ENCODE peak calls at places on chromosomes 2 and 18, in ten cellular contexts. T is foreskin fibroblast, B is cardiac fibroblast, X is BE2C, C is dorsolateral prefrontal cortex, V is fibroblast of lung, L is OCI-LY7, J is ovary, S is endothelial cell of umbilical vein, Z is gastrocnemius medialis. G is an unnamed sample.

GRCh38 chr2:134718956-134719814 is at the start of gene TMEM163:
- DNase-seq in Z (no peak), L (no peak), T (peak), J (no peak), C (peak), S (no peak), X (no peak), B (no peak), V (no peak), G (no peak)

GRCh38 chr2:203688798-203689197 is 17.6 kb upstream of the CD28 start:
- DNase-seq in Z (peak), L (peak), B (peak), J (no peak), V (peak), X (no peak), S (no peak), C (no peak), T (peak), G (peak)

GRCh38 chr18:23158884-23159820 is 23.9 kb downstream of the CABLES1 start:
- DNase-seq in X (no peak), V (no peak), C (no peak), J (no peak), B (no peak), Z (no peak), L (no peak), S (no peak), T (peak), G (no peak)

GRCh38 chr2:27220091-27220490 is 2.9 kb downstream of the CAD start:
- DNase-seq in T (no peak), B (no peak), X (no peak), J (no peak), L (no peak), Z (no peak), S (no peak), C (no peak), V (no peak), G (no peak)

GRCh38 chr2:74975016-74975415 is 16.6 kb downstream of the POLE4 start:
- DNase-seq in Z (no peak), L (no peak), V (no peak), T (peak), B (no peak), C (no peak), S (no peak), X (no peak), J (no peak), G (no peak)

GRCh38 chr2:209614630-209615369 is 156.8 kb upstream of the UNC80 start:
- DNase-seq in X (no peak), L (no peak), J (no peak), V (peak), C (peak), Z (no peak), T (no peak), S (no peak), B (no peak), G (no peak)

GRCh38 chr2:30334738-30335426 is 103.5 kb downstream of the LBH start:
- DNase-seq in X (no peak), V (no peak), S (no peak), L (peak), J (no peak), B (no peak), T (no peak), Z (no peak), C (no peak), G (peak)

GRCh38 chr2:38922389-38922788 is 32.7 kb downstream of the ARHGEF33 start:
- DNase-seq in Z (no peak), X (no peak), B (no peak), C (no peak), L (no peak), T (no peak), V (no peak), J (no peak), S (no peak), G (no peak)

GRCh38 chr2:197205590-197206215 is 104.9 kb downstream of the ANKRD44 start:
- DNase-seq in L (peak), J (no peak), Z (no peak), C (no peak), S (no peak), T (no peak), X (no peak), B (no peak), V (no peak), G (peak)

GRCh38 chr2:83850071-83850725 is 608.9 kb downstream of the SUCLG1 start:
- DNase-seq in X (no peak), J (no peak), L (no peak), Z (no peak), V (no peak), S (no peak), B (no peak), T (no peak), C (no peak), G (no peak)

GRCh38 chr2:102449370-102449974 is 23.6 kb upstream of the SLC9A4 start:
- DNase-seq in X (peak), B (peak), Z (no peak), S (peak), L (peak), J (no peak), C (peak), T (peak), V (peak), G (peak)

GRCh38 chr2:42141687-42142475 is 27.3 kb upstream of the EML4 start:
- DNase-seq in Z (no peak), V (peak), T (peak), S (peak), C (no peak), X (peak), L (peak), J (peak), B (peak), G (no peak)

GRCh38 chr2:84631047-84631446 is 114.7 kb downstream of the DNAH6 start:
- DNase-seq in S (peak), V (peak), B (peak), C (no peak), J (no peak), X (no peak), T (peak), Z (no peak), L (peak), G (peak)

GRCh38 chr2:44233450-44234128 is 41.7 kb upstream of the SLC3A1 start:
- DNase-seq in L (no peak), X (no peak), T (peak), V (peak), C (no peak), B (peak), Z (no peak), S (peak), J (no peak), G (no peak)

GRCh38 chr2:227503433-227504406 is 31.8 kb downstream of the AGFG1 start:
- DNase-seq in L (no peak), V (peak), J (no peak), X (no peak), S (peak), Z (peak), C (no peak), B (peak), T (peak), G (no peak)

GRCh38 chr18:12657849-12658829 is at the start of gene SPIRE1:
- DNase-seq in X (peak), B (peak), T (peak), C (peak), Z (peak), L (peak), J (peak), S (peak), V (peak), G (peak)

GRCh38 chr2:75896779-75897366 is 186.2 kb upstream of the GCFC2 start:
- DNase-seq in T (no peak), X (peak), S (peak), V (peak), J (no peak), L (peak), Z (no peak), C (no peak), B (no peak), G (peak)

GRCh38 chr2:133525090-133525489 is 43.2 kb downstream of the NCKAP5 start:
- DNase-seq in C (no peak), J (no peak), L (no peak), B (no peak), S (no peak), Z (no peak), T (no peak), X (no peak), V (no peak), G (no peak)

GRCh38 chr18:40935423-40935822 is 1019.6 kb upstream of the PIK3C3 start:
- DNase-seq in X (no peak), V (peak), T (peak), Z (no peak), C (no peak), B (peak), L (peak), S (peak), J (no peak), G (peak)

GRCh38 chr18:36934884-36935283 is 106.0 kb downstream of the KIAA1328 start:
- DNase-seq in J (no peak), C (no peak), V (peak), S (peak), Z (no peak), X (no peak), L (no peak), B (peak), T (peak), G (no peak)
- H3K4me3 ChIP-seq in J (no peak), C (no peak), V (no peak), S (no peak), Z (no peak), X (no peak), L (no peak), B (no peak), T (no peak), G (no peak)

DNA sequence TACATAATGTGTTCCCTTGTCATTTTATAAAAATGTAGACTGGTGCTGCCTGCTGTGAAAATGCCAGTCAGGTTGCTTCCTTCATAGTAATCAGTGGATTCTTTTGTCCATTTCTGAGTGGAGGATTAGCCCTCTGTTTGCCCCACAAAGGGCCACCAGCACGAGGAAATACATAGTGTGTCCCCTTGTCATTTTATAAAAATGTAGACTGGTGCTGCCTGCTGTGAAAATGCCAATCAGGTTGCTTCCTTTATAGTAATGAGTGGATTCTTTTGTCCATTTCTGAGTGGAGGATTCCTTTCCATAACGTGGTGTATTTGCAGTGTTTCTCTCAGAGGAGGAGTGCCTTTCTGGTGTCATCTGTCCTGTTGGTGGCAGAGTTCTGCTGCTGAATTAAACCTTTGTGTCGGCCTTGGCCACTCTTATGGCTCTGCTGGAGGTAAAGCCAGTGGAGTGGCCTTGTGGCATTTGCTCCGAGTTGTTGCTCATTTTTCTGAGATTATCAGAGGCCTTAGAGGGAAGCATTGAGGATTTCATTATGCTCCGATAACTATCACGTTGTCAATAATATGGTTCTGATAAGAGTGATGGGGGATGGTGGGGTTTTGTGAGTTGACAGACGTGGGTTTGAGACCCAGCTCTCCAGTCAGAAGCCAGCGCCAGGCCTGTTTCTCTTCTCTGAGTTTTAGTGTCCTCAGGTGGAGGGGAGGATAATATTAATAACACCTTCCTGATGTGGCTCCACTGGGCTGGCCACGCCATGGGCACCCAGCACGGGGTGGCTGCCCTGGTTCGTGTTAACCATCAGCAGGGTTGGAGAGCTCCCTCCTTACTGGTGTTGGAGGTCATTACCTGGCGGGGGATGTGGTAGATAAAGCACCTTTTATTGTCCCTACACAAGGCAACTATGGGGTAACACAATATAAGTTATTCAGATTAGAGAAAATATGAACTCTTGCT is 96.6 kb downstream of the NEDD4L start:
- DNase-seq in L (no peak), V (no peak), T (no peak), X (no peak), J (no peak), Z (no peak), C (peak), B (no peak), S (no peak), G (no peak)
- TF ChIP-seq CTCF in L (no peak), V (no peak), T (no peak), X (peak), J (no peak), Z (no peak), C (peak), B (no peak), S (no peak), G (no peak)

GRCh38 chr2:12988279-12988678 is 271.5 kb downstream of the TRIB2 start:
- DNase-seq in T (no peak), B (no peak), L (no peak), C (no peak), S (no peak), J (no peak), V (no peak), X (no peak), Z (no peak), G (no peak)

GRCh38 chr2:12987246-12987645 is 270.5 kb downstream of the TRIB2 start:
- DNase-seq in X (no peak), J (no peak), V (no peak), S (peak), Z (no peak), B (no peak), L (no peak), C (no peak), T (no peak), G (no peak)

GRCh38 chr2:12990523-12990922 is 273.8 kb downstream of the TRIB2 start:
- DNase-seq in S (peak), X (no peak), L (no peak), Z (no peak), V (no peak), C (no peak), T (no peak), B (peak), J (no peak), G (no peak)
- H3K4me3 ChIP-seq in S (no peak), X (no peak), L (no peak), Z (no peak), V (no peak), C (no peak), T (no peak), B (no peak), J (no peak), G (no peak)

GRCh38 chr2:171447675-171448074 is 13.6 kb downstream of the DCAF17 start:
- DNase-seq in V (no peak), J (no peak), B (peak), C (no peak), Z (no peak), S (no peak), L (no peak), X (no peak), T (no peak), G (peak)
- TF ChIP-seq CTCF in V (no peak), J (no peak), B (no peak), C (no peak), Z (no peak), S (no peak), L (peak), X (no peak), T (peak), G (peak)

GRCh38 chr18:70600225-70600925 is 311.5 kb downstream of the SOCS6 start:
- DNase-seq in Z (no peak), L (no peak), J (no peak), C (no peak), T (no peak), S (no peak), X (no peak), V (no peak), B (no peak), G (no peak)
- H3K4me3 ChIP-seq in Z (no peak), L (no peak), J (no peak), C (no peak), T (no peak), S (no peak), X (no peak), V (no peak), B (no peak), G (no peak)

GRCh38 chr2:174338155-174338495 is 3.4 kb downstream of the SP9 start:
- DNase-seq in Z (no peak), B (no peak), J (no peak), C (no peak), X (no peak), T (no peak), V (no peak), L (no peak), S (peak), G (no peak)
- TF ChIP-seq CTCF in Z (no peak), B (no peak), J (no peak), C (no peak), X (no peak), T (no peak), V (no peak), L (no peak), S (no peak), G (no peak)

GRCh38 chr18:34225218-34225553 is 473 bp upstream of the NOL4 start:
- DNase-seq in Z (no peak), B (no peak), V (no peak), C (no peak), S (no peak), J (no peak), X (no peak), T (no peak), L (no peak), G (no peak)
- H3K4me3 ChIP-seq in Z (peak), B (no peak), V (peak), C (peak), S (no peak), J (peak), X (peak), T (no peak), L (no peak), G (no peak)